ENCODE peak calls at places on chromosomes 4 and X, in five cellular contexts. F is kidney epithelial cell, M is heart right ventricle, S is cardiac fibroblast, G is ovary. E is an unnamed sample.

GRCh38 chr4:34157546-34157945 is 2086.8 kb downstream of the ARAP2 start:
- DNase-seq in F (no peak), M (no peak), S (no peak), G (no peak), E (no peak)

GRCh38 chr4:5444918-5445517 is 263.3 kb downstream of the EVC2 start:
- DNase-seq in F (no peak), M (no peak), S (no peak), G (no peak), E (no peak)

GRCh38 chr4:142406051-142406549 is 440.0 kb downstream of the INPP4B start:
- DNase-seq in F (no peak), M (no peak), S (peak), G (no peak), E (no peak)

GRCh38 chr4:71549516-71550160 is 210.8 kb downstream of the SLC4A4 start:
- DNase-seq in F (no peak), M (no peak), S (no peak), G (no peak), E (no peak)

GRCh38 chrX:45126158-45126557 is 74.5 kb downstream of the DIPK2B start:
- DNase-seq in F (no peak), M (no peak), S (no peak), G (no peak), E (no peak)

GRCh38 chr4:156255608-156256007 is 301.9 kb upstream of the CTSO start:
- DNase-seq in F (no peak), M (no peak), S (no peak), G (no peak), E (no peak)

GRCh38 chr4:19134685-19135084 is 1113.1 kb upstream of the LCORL start:
- DNase-seq in F (no peak), M (no peak), S (no peak), G (no peak), E (no peak)

GRCh38 chr4:18297684-18298083 is 276.1 kb upstream of the LCORL start:
- DNase-seq in F (no peak), M (no peak), S (no peak), G (no peak), E (no peak)

GRCh38 chrX:153688071-153688470 is 345 bp downstream of the SLC6A8 start:
- DNase-seq in F (no peak), M (no peak), S (no peak), G (no peak), E (no peak)

GRCh38 chrX:50579955-50580354 is 109.3 kb upstream of the DGKK start:
- DNase-seq in F (peak), M (no peak), S (peak), G (no peak), E (peak)

GRCh38 chr4:37595875-37596402 is 90.2 kb downstream of the RELL1 start:
- DNase-seq in F (no peak), M (no peak), S (no peak), G (no peak), E (no peak)

GRCh38 chr4:176575141-176575731 is 217.5 kb downstream of the VEGFC start:
- DNase-seq in F (no peak), M (no peak), S (no peak), G (no peak), E (no peak)

GRCh38 chrX:142938793-142939192 is 86.9 kb upstream of the SPANXN4 start:
- DNase-seq in F (no peak), M (no peak), S (no peak), G (no peak), E (no peak)

GRCh38 chrX:80792205-80792604 is 17.5 kb downstream of the BRWD3 start:
- DNase-seq in F (no peak), M (no peak), S (peak), G (no peak), E (no peak)

GRCh38 chr4:112735474-112735951 is 98.6 kb downstream of the LARP7 start:
- DNase-seq in F (no peak), M (no peak), S (peak), G (no peak), E (no peak)

GRCh38 chr4:86749121-86749520 is 100.1 kb downstream of the SLC10A6 start:
- DNase-seq in F (no peak), M (no peak), S (no peak), G (no peak), E (no peak)

DNA sequence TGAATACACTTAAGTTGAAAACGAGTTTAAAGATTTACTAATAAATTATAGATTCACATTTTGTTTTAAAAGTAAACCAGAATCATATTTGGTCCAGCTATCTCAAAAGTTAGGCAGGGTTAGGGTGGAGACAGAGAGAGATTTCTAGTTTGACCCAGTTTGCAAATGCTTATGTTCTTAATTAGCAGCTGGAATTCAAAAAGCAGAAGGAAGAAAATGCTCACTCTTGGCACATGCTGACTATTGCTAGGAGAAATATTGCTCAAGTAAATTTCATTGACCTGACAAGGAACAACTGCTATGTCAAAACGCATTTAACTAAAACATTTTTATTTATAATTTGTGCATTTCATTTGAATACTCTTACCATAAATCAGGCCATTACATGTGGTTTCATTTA is 131.9 kb downstream of the GLRA3 start:
- DNase-seq in F (no peak), M (no peak), S (no peak), G (no peak), E (no peak)
- H3K4me3 ChIP-seq in F (no peak), M (no peak), S (no peak), G (no peak), E (no peak)

DNA sequence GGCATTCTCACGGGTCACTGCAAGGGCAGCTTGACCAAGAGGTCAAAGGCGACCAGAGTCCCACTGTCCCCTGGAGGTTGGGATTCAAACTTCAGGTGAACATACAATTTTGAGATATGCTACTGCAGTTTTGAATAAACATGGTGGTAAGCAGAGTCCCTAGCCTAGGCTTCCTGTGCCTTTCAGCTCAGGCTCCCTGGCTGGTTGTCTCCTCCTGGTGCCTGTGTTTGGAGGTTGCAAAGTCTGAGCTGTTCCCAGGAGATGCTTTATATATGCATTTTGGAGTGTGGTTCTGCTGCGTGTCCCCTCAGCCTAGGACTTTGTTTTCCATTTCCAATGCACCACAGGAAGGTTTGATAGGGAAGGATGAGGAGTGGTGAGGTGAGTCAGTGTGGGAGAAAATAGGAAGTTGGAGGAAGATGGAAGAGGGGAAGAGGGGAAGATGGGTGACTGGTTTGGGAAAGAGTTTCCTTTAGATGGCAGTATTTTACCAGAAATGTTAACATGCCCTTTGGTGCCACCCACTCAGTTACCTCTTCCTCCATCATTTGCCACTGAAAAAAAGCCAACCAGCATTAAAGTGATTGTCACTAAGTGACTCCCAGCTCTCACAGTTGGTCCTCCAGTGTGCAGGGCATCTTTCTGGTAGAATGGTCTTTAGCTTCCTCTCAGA is 211.7 kb upstream of the AGTR2 start:
- DNase-seq in F (no peak), M (no peak), S (no peak), G (no peak), E (no peak)
- TF ChIP-seq CTCF in F (no peak), M (no peak), S (no peak), G (no peak), E (no peak)

DNA sequence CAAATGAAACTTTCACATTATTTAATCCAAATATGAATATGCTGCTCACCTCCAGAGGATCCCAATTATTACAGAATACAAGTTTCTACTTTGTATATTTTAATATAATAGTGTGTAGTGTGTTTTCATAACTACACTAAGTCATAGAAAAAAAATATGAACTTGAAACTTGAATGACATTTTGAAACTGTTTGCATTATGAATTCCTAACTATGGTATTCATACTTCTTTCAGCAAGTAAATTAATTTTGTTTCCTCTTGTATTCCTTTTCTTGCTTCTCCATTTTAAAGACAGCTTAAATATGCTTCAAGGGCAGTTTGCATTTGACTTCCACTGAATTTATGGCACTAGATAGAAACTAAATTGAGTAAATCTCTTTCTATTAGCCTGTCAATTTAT is 177.1 kb downstream of the BMPR1B start:
- DNase-seq in F (no peak), M (no peak), S (peak), G (no peak), E (no peak)
- H3K4me3 ChIP-seq in F (no peak), M (no peak), S (no peak), G (no peak), E (no peak)

DNA sequence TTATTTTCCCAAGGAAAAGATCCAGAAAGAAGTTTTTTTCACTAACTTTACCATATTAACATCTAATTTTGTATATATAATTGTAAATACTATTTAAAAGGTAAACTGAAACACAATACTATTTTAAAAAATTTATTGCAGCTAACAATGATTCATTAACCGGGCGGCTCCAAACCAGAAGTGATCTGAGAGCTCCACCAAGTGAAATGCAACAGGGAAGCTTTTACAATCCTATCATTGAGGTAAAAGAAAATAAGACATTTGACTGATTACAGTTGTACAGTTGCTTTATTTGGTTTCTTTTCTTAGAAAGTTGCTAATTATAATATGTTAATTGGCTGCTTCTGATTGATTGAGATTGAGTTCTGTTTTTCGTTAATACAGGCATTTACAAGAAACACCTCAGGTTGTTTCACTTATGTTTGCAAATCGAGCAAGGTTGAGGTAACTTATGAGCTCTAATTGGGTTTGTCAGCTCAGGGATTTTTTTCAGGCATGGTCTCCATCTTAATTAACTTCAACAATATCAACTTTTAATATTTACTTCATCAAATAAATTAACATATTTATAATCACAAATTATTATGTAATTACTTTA is 220.2 kb upstream of the UGT8 start:
- DNase-seq in F (no peak), M (no peak), S (peak), G (no peak), E (no peak)
- TF ChIP-seq CTCF in F (peak), M (no peak), S (peak), G (no peak), E (peak)

GRCh38 chr4:178090640-178091411 is 648.6 kb upstream of the AGA start:
- DNase-seq in F (no peak), M (no peak), S (no peak), G (no peak), E (no peak)
- H3K4me3 ChIP-seq in F (no peak), M (no peak), S (no peak), G (no peak), E (no peak)

GRCh38 chr4:4248036-4248884 is at the start of gene TMEM128:
- DNase-seq in F (peak), M (peak), S (peak), G (peak), E (peak)
- TF ChIP-seq CTCF in F (peak), M (no peak), S (peak), G (peak), E (peak)

GRCh38 chr4:78292336-78292735 is 235.2 kb downstream of the FRAS1 start:
- DNase-seq in F (no peak), M (no peak), S (no peak), G (no peak), E (no peak)

GRCh38 chr4:78293841-78294301 is 236.7 kb downstream of the FRAS1 start:
- DNase-seq in F (peak), M (no peak), S (peak), G (no peak), E (peak)

GRCh38 chr4:78293348-78293747 is 236.2 kb downstream of the FRAS1 start:
- DNase-seq in F (no peak), M (no peak), S (peak), G (no peak), E (peak)

GRCh38 chr4:78288327-78288726 is 231.2 kb downstream of the FRAS1 start:
- DNase-seq in F (no peak), M (no peak), S (peak), G (no peak), E (peak)

GRCh38 chr4:78291277-78291676 is 234.2 kb downstream of the FRAS1 start:
- DNase-seq in F (no peak), M (no peak), S (no peak), G (no peak), E (no peak)
- H3K4me3 ChIP-seq in F (no peak), M (no peak), S (no peak), G (no peak), E (no peak)

GRCh38 chr4:153542835-153543234 is 76.7 kb downstream of the TMEM131L start:
- DNase-seq in F (no peak), M (no peak), S (no peak), G (no peak), E (no peak)

GRCh38 chr4:153543351-153543750 is 77.2 kb downstream of the TMEM131L start:
- DNase-seq in F (no peak), M (no peak), S (no peak), G (no peak), E (no peak)

GRCh38 chr4:153539058-153539826 is 73.1 kb downstream of the TMEM131L start:
- DNase-seq in F (no peak), M (no peak), S (no peak), G (no peak), E (no peak)

GRCh38 chr4:153542131-153542530 is 76.0 kb downstream of the TMEM131L start:
- DNase-seq in F (no peak), M (no peak), S (no peak), G (no peak), E (no peak)

GRCh38 chr4:153541426-153542096 is 75.4 kb downstream of the TMEM131L start:
- DNase-seq in F (peak), M (no peak), S (peak), G (no peak), E (peak)
- TF ChIP-seq CTCF in F (no peak), M (no peak), S (no peak), G (no peak), E (peak)

GRCh38 chrX:103356897-103357296 is 591 bp downstream of the TCEAL9 start:
- DNase-seq in F (no peak), M (peak), S (no peak), G (peak), E (no peak)
- H3K4me3 ChIP-seq in F (peak), M (peak), S (peak), G (peak), E (peak)